ENCODE peak calls at places on chromosomes 12 and 14, in four cellular contexts. P, B, D and T are unnamed samples.

GRCh38 chr12:88986056-88986455 is 366.2 kb downstream of the DUSP6 start:
- DNase-seq in P (no peak), B (no peak), D (no peak), T (no peak)

GRCh38 chr14:88232783-88233182 is 90.3 kb downstream of the KCNK10 start:
- DNase-seq in P (no peak), B (no peak), D (no peak), T (no peak)

GRCh38 chr14:36068777-36069534 is 107.6 kb downstream of the PTCSC3 start:
- DNase-seq in P (peak; percentile 21), B (no peak), D (no peak), T (no peak)

GRCh38 chr14:79411403-79412174 is 799.7 kb downstream of the DIO2 start:
- DNase-seq in P (peak; percentile 66), B (no peak), D (no peak), T (no peak)

GRCh38 chr12:67752226-67752732 is 103.7 kb downstream of the DYRK2 start:
- DNase-seq in P (peak; percentile 58), B (no peak), D (no peak), T (no peak)

GRCh38 chr12:110704750-110705149 is 15.8 kb upstream of the HVCN1 start:
- DNase-seq in P (no peak), B (peak; percentile 64), D (peak; percentile 74), T (no peak)

GRCh38 chr12:57518920-57519757 is 1.2 kb downstream of the DDIT3 start:
- DNase-seq in P (peak; percentile 24), B (peak; percentile 85), D (no peak), T (no peak)

GRCh38 chr12:99605-100004 is 33.0 kb downstream of the IQSEC3 start:
- DNase-seq in P (peak; percentile 50), B (peak; percentile 53), D (peak; percentile 73), T (no peak)

GRCh38 chr12:106586535-106586802 is 3.7 kb downstream of the RFX4 start:
- DNase-seq in P (no peak), B (peak; percentile 54), D (peak; percentile 50), T (no peak)

GRCh38 chr14:25044299-25044698 is 5.6 kb downstream of the STXBP6 start:
- DNase-seq in P (no peak), B (no peak), D (no peak), T (no peak)

GRCh38 chr14:74239848-74240793 is 872 bp downstream of the VSX2 start:
- DNase-seq in P (no peak), B (peak; percentile 41), D (no peak), T (peak; percentile 68)

GRCh38 chr14:59268011-59268410 is 79.5 kb downstream of the DAAM1 start:
- DNase-seq in P (no peak), B (no peak), D (no peak), T (no peak)

GRCh38 chr14:95237956-95238355 is 80.6 kb upstream of the DICER1 start:
- DNase-seq in P (no peak), B (no peak), D (no peak), T (no peak)

GRCh38 chr12:6277982-6278438 is 32.5 kb upstream of the PLEKHG6 start:
- DNase-seq in P (no peak), B (peak; percentile 53), D (no peak), T (no peak)

GRCh38 chr12:47553266-47553665 is 152.6 kb downstream of the RPAP3 start:
- DNase-seq in P (no peak), B (no peak), D (no peak), T (no peak)

GRCh38 chr12:122072031-122072970 is 6.3 kb upstream of the MLXIP start:
- DNase-seq in P (peak; percentile 95), B (peak; percentile 47), D (no peak), T (no peak)

GRCh38 chr12:52920937-52921336 is 16.1 kb upstream of the KRT8 start:
- DNase-seq in P (peak; percentile 26), B (peak; percentile 96), D (peak; percentile 39), T (no peak)

GRCh38 chr12:49541911-49542505 is 3.2 kb downstream of the KCNH3 start:
- DNase-seq in P (no peak), B (no peak), D (no peak), T (no peak)

GRCh38 chr12:91894911-91895310 is 250.7 kb downstream of the BTG1 start:
- DNase-seq in P (no peak), B (no peak), D (no peak), T (no peak)
- H3K56ac ChIP-seq in P (no peak overlapping the region), B (no peak overlapping the region), D (no peak overlapping the region), T (no peak overlapping the region)

GRCh38 chr14:55847766-55848165 is 267.8 kb downstream of the KTN1 start:
- DNase-seq in P (peak; percentile 72), B (no peak), D (no peak), T (no peak)
- H3K56ac ChIP-seq in P (peak overlapping the region; percentile 18), B (no peak overlapping the region), D (no peak overlapping the region), T (no peak overlapping the region)

GRCh38 chr14:61125314-61126082 is 144.5 kb downstream of the SLC38A6 start:
- DNase-seq in P (peak; percentile 48), B (no peak), D (no peak), T (no peak)
- H3K56ac ChIP-seq in P (peak overlapping the region; percentile 0), B (no peak overlapping the region), D (no peak overlapping the region), T (no peak overlapping the region)

GRCh38 chr12:117277875-117278274 is 83.6 kb downstream of the NOS1 start:
- DNase-seq in P (no peak), B (peak; percentile 18), D (peak; percentile 68), T (no peak)

GRCh38 chr12:117273091-117273490 is 82.8 kb upstream of the FBXO21 start:
- DNase-seq in P (no peak), B (no peak), D (no peak), T (no peak)

GRCh38 chr12:117272690-117273089 is 82.4 kb upstream of the FBXO21 start:
- DNase-seq in P (no peak), B (no peak), D (no peak), T (no peak)
- H3K56ac ChIP-seq in P (no peak overlapping the region), B (no peak overlapping the region), D (no peak overlapping the region), T (no peak overlapping the region)

GRCh38 chr14:29806124-29806517 is 121.5 kb downstream of the PRKD1 start:
- DNase-seq in P (no peak), B (no peak), D (no peak), T (no peak)
- H3K56ac ChIP-seq in P (no peak overlapping the region), B (no peak overlapping the region), D (no peak overlapping the region), T (no peak overlapping the region)

GRCh38 chr12:84305144-84305543 is 607.5 kb downstream of the SLC6A15 start:
- DNase-seq in P (peak; percentile 60), B (peak; percentile 1), D (no peak), T (no peak)
- H3K56ac ChIP-seq in P (no peak overlapping the region), B (no peak overlapping the region), D (no peak overlapping the region), T (no peak overlapping the region)

GRCh38 chr12:130344529-130344928 is 6.8 kb downstream of the PIWIL1 start:
- DNase-seq in P (no peak), B (no peak), D (no peak), T (no peak)
- H3K56ac ChIP-seq in P (no peak overlapping the region), B (no peak overlapping the region), D (no peak overlapping the region), T (no peak overlapping the region)

GRCh38 chr12:116958402-116959197 is 47.9 kb downstream of the FBXW8 start:
- DNase-seq in P (peak; percentile 46), B (no peak), D (no peak), T (no peak)
- H3K56ac ChIP-seq in P (no peak overlapping the region), B (no peak overlapping the region), D (no peak overlapping the region), T (no peak overlapping the region)

DNA sequence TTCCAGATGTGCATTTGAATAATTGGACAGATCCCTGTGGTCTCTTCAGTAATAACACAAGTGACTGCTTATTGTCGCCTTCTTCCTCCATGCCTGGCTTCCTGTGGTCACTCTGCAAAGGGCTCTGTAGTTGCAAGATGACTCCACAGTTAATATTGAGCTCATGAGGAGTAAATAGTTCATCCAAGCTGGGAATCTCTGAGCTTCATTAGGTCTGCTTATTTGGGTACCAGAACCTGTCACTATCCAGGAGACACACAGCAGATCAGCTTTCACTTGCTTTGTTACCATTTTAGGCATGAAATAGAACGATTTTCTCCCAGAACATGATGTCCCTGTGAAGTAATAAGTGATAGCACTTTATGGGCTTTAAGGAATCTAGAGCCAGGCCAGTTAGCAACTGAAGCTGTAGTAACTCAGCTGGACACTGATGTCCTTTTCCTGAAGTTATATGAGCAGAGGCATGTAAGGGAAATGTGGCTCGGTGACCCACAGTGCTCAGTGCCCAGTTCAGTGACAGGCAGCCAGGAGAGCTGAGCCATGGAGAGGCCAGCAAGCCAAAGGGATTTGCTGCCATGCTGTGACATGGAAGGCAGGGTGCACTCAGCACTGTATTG is 50.1 kb downstream of the CRADD start:
- DNase-seq in P (no peak), B (no peak), D (no peak), T (no peak)
- H3K56ac ChIP-seq in P (no peak overlapping the region), B (peak overlapping the region; percentile 25), D (no peak overlapping the region), T (no peak overlapping the region)